ENCODE peak calls at places on chromosome 13, in ten cellular contexts. One of them, this sample, is unnamed.

GRCh38 chr13:48160879-48161278 is 66.0 kb upstream of the MED4 start:
- DNase-seq in heart right ventricle: peak; percentile 35
- DNase-seq in ovary: no peak
- DNase-seq in CD4-positive, alpha-beta T cell: no peak
- DNase-seq in AG04450: no peak
- DNase-seq in caudate nucleus: no peak
- DNase-seq in substantia nigra: no peak
- DNase-seq in HCT116: no peak
- DNase-seq in astrocyte: peak; percentile 42
- DNase-seq in Peyer's patch: no peak
- DNase-seq in this sample: peak; percentile 81

GRCh38 chr13:78977311-78977710 is 318.4 kb upstream of the OBI1 start:
- DNase-seq in heart right ventricle: no peak
- DNase-seq in ovary: no peak
- DNase-seq in CD4-positive, alpha-beta T cell: no peak
- DNase-seq in AG04450: no peak
- DNase-seq in caudate nucleus: no peak
- DNase-seq in substantia nigra: no peak
- DNase-seq in HCT116: no peak
- DNase-seq in astrocyte: no peak
- DNase-seq in Peyer's patch: no peak
- DNase-seq in this sample: no peak

GRCh38 chr13:26785845-26786630 is 25.5 kb upstream of the GPR12 start:
- DNase-seq in heart right ventricle: peak; percentile 14
- DNase-seq in ovary: no peak
- DNase-seq in CD4-positive, alpha-beta T cell: peak; percentile 15
- DNase-seq in AG04450: no peak
- DNase-seq in caudate nucleus: no peak
- DNase-seq in substantia nigra: no peak
- DNase-seq in HCT116: no peak
- DNase-seq in astrocyte: no peak
- DNase-seq in Peyer's patch: peak; percentile 75
- DNase-seq in this sample: peak; percentile 3

GRCh38 chr13:28754698-28755545 is 36.2 kb upstream of the SLC46A3 start:
- DNase-seq in heart right ventricle: peak; percentile 71
- DNase-seq in ovary: no peak
- DNase-seq in CD4-positive, alpha-beta T cell: no peak
- DNase-seq in AG04450: no peak
- DNase-seq in caudate nucleus: no peak
- DNase-seq in substantia nigra: no peak
- DNase-seq in HCT116: peak; percentile 19
- DNase-seq in astrocyte: no peak
- DNase-seq in Peyer's patch: no peak
- DNase-seq in this sample: no peak

GRCh38 chr13:25085125-25085742 is 10.7 kb upstream of the PABPC3 start:
- DNase-seq in heart right ventricle: no peak
- DNase-seq in ovary: no peak
- DNase-seq in CD4-positive, alpha-beta T cell: no peak
- DNase-seq in AG04450: no peak
- DNase-seq in caudate nucleus: peak; percentile 57
- DNase-seq in substantia nigra: no peak
- DNase-seq in HCT116: peak; percentile 36
- DNase-seq in astrocyte: peak; percentile 13
- DNase-seq in Peyer's patch: no peak
- DNase-seq in this sample: peak; percentile 38

GRCh38 chr13:32117696-32118095 is 86.1 kb downstream of the FRY start:
- DNase-seq in heart right ventricle: peak; percentile 71
- DNase-seq in ovary: no peak
- DNase-seq in CD4-positive, alpha-beta T cell: no peak
- DNase-seq in AG04450: no peak
- DNase-seq in caudate nucleus: no peak
- DNase-seq in substantia nigra: no peak
- DNase-seq in HCT116: no peak
- DNase-seq in astrocyte: no peak
- DNase-seq in Peyer's patch: no peak
- DNase-seq in this sample: no peak

GRCh38 chr13:109707044-109707794 is 79.2 kb downstream of the IRS2 start:
- DNase-seq in heart right ventricle: no peak
- DNase-seq in ovary: no peak
- DNase-seq in CD4-positive, alpha-beta T cell: no peak
- DNase-seq in AG04450: no peak
- DNase-seq in caudate nucleus: no peak
- DNase-seq in substantia nigra: no peak
- DNase-seq in HCT116: no peak
- DNase-seq in astrocyte: no peak
- DNase-seq in Peyer's patch: no peak
- DNase-seq in this sample: no peak

GRCh38 chr13:74215420-74215819 is 81.2 kb upstream of the KLF12 start:
- DNase-seq in heart right ventricle: no peak
- DNase-seq in ovary: no peak
- DNase-seq in CD4-positive, alpha-beta T cell: no peak
- DNase-seq in AG04450: no peak
- DNase-seq in caudate nucleus: no peak
- DNase-seq in substantia nigra: no peak
- DNase-seq in HCT116: no peak
- DNase-seq in astrocyte: no peak
- DNase-seq in Peyer's patch: no peak
- DNase-seq in this sample: no peak

GRCh38 chr13:110911880-110912279 is 3.0 kb downstream of the ANKRD10 start:
- DNase-seq in heart right ventricle: no peak
- DNase-seq in ovary: no peak
- DNase-seq in CD4-positive, alpha-beta T cell: no peak
- DNase-seq in AG04450: no peak
- DNase-seq in caudate nucleus: no peak
- DNase-seq in substantia nigra: no peak
- DNase-seq in HCT116: no peak
- DNase-seq in astrocyte: peak; percentile 29
- DNase-seq in Peyer's patch: no peak
- DNase-seq in this sample: peak; percentile 85

GRCh38 chr13:48561461-48562224 is 28.8 kb upstream of the RCBTB2 start:
- DNase-seq in heart right ventricle: no peak
- DNase-seq in ovary: no peak
- DNase-seq in CD4-positive, alpha-beta T cell: no peak
- DNase-seq in AG04450: no peak
- DNase-seq in caudate nucleus: no peak
- DNase-seq in substantia nigra: no peak
- DNase-seq in HCT116: no peak
- DNase-seq in astrocyte: no peak
- DNase-seq in Peyer's patch: no peak
- DNase-seq in this sample: no peak

GRCh38 chr13:100817897-100818296 is 143.3 kb upstream of the TMTC4 start:
- DNase-seq in heart right ventricle: no peak
- DNase-seq in ovary: no peak
- DNase-seq in CD4-positive, alpha-beta T cell: no peak
- DNase-seq in AG04450: no peak
- DNase-seq in caudate nucleus: no peak
- DNase-seq in substantia nigra: no peak
- DNase-seq in HCT116: no peak
- DNase-seq in astrocyte: no peak
- DNase-seq in Peyer's patch: no peak
- DNase-seq in this sample: no peak

GRCh38 chr13:101512650-101513049 is 60.2 kb downstream of the ITGBL1 start:
- DNase-seq in heart right ventricle: no peak
- DNase-seq in ovary: no peak
- DNase-seq in CD4-positive, alpha-beta T cell: no peak
- DNase-seq in AG04450: no peak
- DNase-seq in caudate nucleus: no peak
- DNase-seq in substantia nigra: no peak
- DNase-seq in HCT116: no peak
- DNase-seq in astrocyte: peak; percentile 75
- DNase-seq in Peyer's patch: no peak
- DNase-seq in this sample: no peak

GRCh38 chr13:100470841-100471505 is 117.6 kb downstream of the GGACT start:
- DNase-seq in heart right ventricle: no peak
- DNase-seq in ovary: no peak
- DNase-seq in CD4-positive, alpha-beta T cell: no peak
- DNase-seq in AG04450: no peak
- DNase-seq in caudate nucleus: no peak
- DNase-seq in substantia nigra: no peak
- DNase-seq in HCT116: no peak
- DNase-seq in astrocyte: no peak
- DNase-seq in Peyer's patch: no peak
- DNase-seq in this sample: no peak

GRCh38 chr13:42039457-42039945 is 8.9 kb upstream of the DGKH start:
- DNase-seq in heart right ventricle: peak; percentile 15
- DNase-seq in ovary: no peak
- DNase-seq in CD4-positive, alpha-beta T cell: no peak
- DNase-seq in AG04450: no peak
- DNase-seq in caudate nucleus: peak; percentile 46
- DNase-seq in substantia nigra: no peak
- DNase-seq in HCT116: peak; percentile 10
- DNase-seq in astrocyte: no peak
- DNase-seq in Peyer's patch: no peak
- DNase-seq in this sample: no peak

GRCh38 chr13:42041017-42041683 is 7.3 kb upstream of the DGKH start:
- DNase-seq in heart right ventricle: peak; percentile 51
- DNase-seq in ovary: peak; percentile 65
- DNase-seq in CD4-positive, alpha-beta T cell: no peak
- DNase-seq in AG04450: no peak
- DNase-seq in caudate nucleus: peak; percentile 69
- DNase-seq in substantia nigra: no peak
- DNase-seq in HCT116: peak; percentile 38
- DNase-seq in astrocyte: peak; percentile 48
- DNase-seq in Peyer's patch: peak; percentile 16
- DNase-seq in this sample: peak; percentile 78

GRCh38 chr13:42041684-42042035 is 6.8 kb upstream of the DGKH start:
- DNase-seq in heart right ventricle: peak; percentile 65
- DNase-seq in ovary: peak; percentile 64
- DNase-seq in CD4-positive, alpha-beta T cell: no peak
- DNase-seq in AG04450: no peak
- DNase-seq in caudate nucleus: peak; percentile 45
- DNase-seq in substantia nigra: no peak
- DNase-seq in HCT116: no peak
- DNase-seq in astrocyte: peak; percentile 50
- DNase-seq in Peyer's patch: no peak
- DNase-seq in this sample: peak; percentile 71

GRCh38 chr13:42039946-42040729 is 8.3 kb upstream of the DGKH start:
- DNase-seq in heart right ventricle: peak; percentile 95
- DNase-seq in ovary: peak; percentile 92
- DNase-seq in CD4-positive, alpha-beta T cell: peak; percentile 89
- DNase-seq in AG04450: peak; percentile 69
- DNase-seq in caudate nucleus: peak; percentile 91
- DNase-seq in substantia nigra: peak; percentile 64
- DNase-seq in HCT116: peak; percentile 35
- DNase-seq in astrocyte: peak; percentile 80
- DNase-seq in Peyer's patch: peak; percentile 88
- DNase-seq in this sample: peak; percentile 81

GRCh38 chr13:42040730-42041016 is 7.8 kb upstream of the DGKH start:
- DNase-seq in heart right ventricle: no peak
- DNase-seq in ovary: no peak
- DNase-seq in CD4-positive, alpha-beta T cell: no peak
- DNase-seq in AG04450: no peak
- DNase-seq in caudate nucleus: no peak
- DNase-seq in substantia nigra: no peak
- DNase-seq in HCT116: no peak
- DNase-seq in astrocyte: no peak
- DNase-seq in Peyer's patch: no peak
- DNase-seq in this sample: no peak
- H3K27ac ChIP-seq in heart right ventricle: peak overlapping the region; percentile 98
- H3K27ac ChIP-seq in ovary: peak overlapping the region; percentile 63
- H3K27ac ChIP-seq in CD4-positive, alpha-beta T cell: no peak overlapping the region
- H3K27ac ChIP-seq in AG04450: peak overlapping the region; percentile 54
- H3K27ac ChIP-seq in caudate nucleus: no peak overlapping the region
- H3K27ac ChIP-seq in substantia nigra: peak overlapping the region; percentile 42
- H3K27ac ChIP-seq in HCT116: peak overlapping the region; percentile 57
- H3K27ac ChIP-seq in astrocyte: peak overlapping the region; percentile 62
- H3K27ac ChIP-seq in Peyer's patch: peak overlapping the region; percentile 88
- H3K27ac ChIP-seq in this sample: peak overlapping the region; percentile 84

GRCh38 chr13:41461527-41462124 is 4.3 kb downstream of the RGCC start:
- DNase-seq in heart right ventricle: no peak
- DNase-seq in ovary: no peak
- DNase-seq in CD4-positive, alpha-beta T cell: no peak
- DNase-seq in AG04450: no peak
- DNase-seq in caudate nucleus: no peak
- DNase-seq in substantia nigra: no peak
- DNase-seq in HCT116: no peak
- DNase-seq in astrocyte: no peak
- DNase-seq in Peyer's patch: no peak
- DNase-seq in this sample: no peak
- H3K27ac ChIP-seq in heart right ventricle: peak overlapping the region; percentile 91
- H3K27ac ChIP-seq in ovary: no peak overlapping the region
- H3K27ac ChIP-seq in CD4-positive, alpha-beta T cell: peak overlapping the region; percentile 79
- H3K27ac ChIP-seq in AG04450: no peak overlapping the region
- H3K27ac ChIP-seq in caudate nucleus: peak overlapping the region; percentile 75
- H3K27ac ChIP-seq in substantia nigra: peak overlapping the region; percentile 74
- H3K27ac ChIP-seq in HCT116: no peak overlapping the region
- H3K27ac ChIP-seq in astrocyte: no peak overlapping the region
- H3K27ac ChIP-seq in Peyer's patch: no peak overlapping the region
- H3K27ac ChIP-seq in this sample: no peak overlapping the region

DNA sequence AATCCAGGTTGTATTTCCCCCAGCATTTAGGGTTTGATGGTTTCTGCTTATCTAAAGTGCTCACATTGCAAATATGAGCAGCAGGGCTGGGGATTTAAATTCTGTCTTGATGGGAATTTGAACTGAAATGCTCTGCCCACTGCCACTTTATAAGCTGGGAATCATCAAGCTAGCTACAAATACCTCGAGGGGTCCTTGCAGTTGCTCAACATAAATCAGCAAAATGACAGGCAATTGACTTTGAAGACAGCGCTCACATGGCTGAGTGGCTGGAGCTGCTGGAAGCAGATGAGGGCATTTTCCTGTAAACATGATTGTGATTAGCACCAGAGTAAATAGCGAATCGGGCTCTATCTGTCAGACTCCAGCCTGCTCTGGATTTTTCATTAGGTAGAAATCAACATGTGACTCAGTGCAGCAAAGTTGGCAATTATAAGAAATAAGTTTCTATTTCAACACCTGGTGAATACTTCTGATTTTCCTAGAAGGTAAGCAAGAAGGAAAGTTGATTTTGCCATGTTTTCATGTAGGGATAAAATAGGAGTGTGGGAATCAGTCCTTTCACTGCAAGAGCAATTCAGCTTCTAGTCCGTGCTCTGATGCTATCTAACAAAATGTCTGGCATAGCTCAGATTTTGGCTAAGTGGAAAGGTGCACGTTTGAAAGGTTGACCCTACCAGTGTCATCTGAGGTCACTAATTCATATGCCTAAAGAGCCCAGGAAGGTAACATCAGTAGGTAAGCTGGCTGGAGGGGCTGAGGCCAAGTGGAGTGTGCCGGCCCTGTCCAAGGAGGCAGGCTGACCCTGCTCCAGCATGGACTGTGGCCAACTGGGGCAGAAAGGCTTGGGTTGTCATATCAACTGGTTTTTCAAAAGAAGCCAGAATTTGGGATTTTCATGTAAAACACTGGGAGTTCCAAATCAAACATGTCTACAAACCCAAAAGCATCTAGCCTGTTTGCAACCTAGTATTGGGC is 39.1 kb upstream of the MEDAG start:
- DNase-seq in heart right ventricle: no peak
- DNase-seq in ovary: peak; percentile 53
- DNase-seq in CD4-positive, alpha-beta T cell: no peak
- DNase-seq in AG04450: no peak
- DNase-seq in caudate nucleus: no peak
- DNase-seq in substantia nigra: no peak
- DNase-seq in HCT116: no peak
- DNase-seq in astrocyte: no peak
- DNase-seq in Peyer's patch: no peak
- DNase-seq in this sample: no peak
- H3K27ac ChIP-seq in heart right ventricle: no peak overlapping the region
- H3K27ac ChIP-seq in ovary: no peak overlapping the region
- H3K27ac ChIP-seq in CD4-positive, alpha-beta T cell: no peak overlapping the region
- H3K27ac ChIP-seq in AG04450: no peak overlapping the region
- H3K27ac ChIP-seq in caudate nucleus: no peak overlapping the region
- H3K27ac ChIP-seq in substantia nigra: no peak overlapping the region
- H3K27ac ChIP-seq in HCT116: no peak overlapping the region
- H3K27ac ChIP-seq in astrocyte: peak overlapping the region; percentile 100
- H3K27ac ChIP-seq in Peyer's patch: no peak overlapping the region
- H3K27ac ChIP-seq in this sample: no peak overlapping the region

GRCh38 chr13:19601749-19602725 is 31.4 kb upstream of the MPHOSPH8 start:
- DNase-seq in heart right ventricle: no peak
- DNase-seq in ovary: peak; percentile 41
- DNase-seq in CD4-positive, alpha-beta T cell: no peak
- DNase-seq in AG04450: no peak
- DNase-seq in caudate nucleus: no peak
- DNase-seq in substantia nigra: no peak
- DNase-seq in HCT116: no peak
- DNase-seq in astrocyte: peak; percentile 31
- DNase-seq in Peyer's patch: no peak
- DNase-seq in this sample: peak; percentile 48
- H3K27ac ChIP-seq in heart right ventricle: no peak overlapping the region
- H3K27ac ChIP-seq in ovary: no peak overlapping the region
- H3K27ac ChIP-seq in CD4-positive, alpha-beta T cell: no peak overlapping the region
- H3K27ac ChIP-seq in AG04450: peak overlapping the region; percentile 11
- H3K27ac ChIP-seq in caudate nucleus: no peak overlapping the region
- H3K27ac ChIP-seq in substantia nigra: no peak overlapping the region
- H3K27ac ChIP-seq in HCT116: peak overlapping the region; percentile 84
- H3K27ac ChIP-seq in astrocyte: no peak overlapping the region
- H3K27ac ChIP-seq in Peyer's patch: no peak overlapping the region
- H3K27ac ChIP-seq in this sample: peak overlapping the region; percentile 29

This sample was measured in mammary epithelial cell.